ENCODE peak calls at places on chromosomes 4 and X, in six cellular contexts. D is fibroblast of the aortic adventitia; V is HFF-Myc; J is cardiac muscle cell; M is CD8-positive, alpha-beta T cell; Z is psoas muscle. P is an unnamed sample.
A peak's percentile ranks its signal among the peaks of the same experiment; 100 is the strongest.

GRCh38 chr4:32140636-32141035 is 1420.5 kb downstream of the PCDH7 start:
- DNase-seq in V (no peak), Z (no peak), M (no peak), J (no peak), D (peak; percentile 89), P (no peak)

GRCh38 chr4:80963051-80963450 is 67.5 kb upstream of the BMP3 start:
- DNase-seq in Z (no peak), D (no peak), J (no peak), M (no peak), V (no peak), P (no peak)

GRCh38 chr4:7630559-7631287 is 196.0 kb upstream of the PSAPL1 start:
- DNase-seq in M (no peak), Z (peak; percentile 83), J (no peak), D (peak; percentile 72), V (peak; percentile 61), P (no peak)

GRCh38 chrX:11103751-11104150 is 7.4 kb upstream of the HCCS start:
- DNase-seq in J (no peak), Z (no peak), V (no peak), D (no peak), M (no peak), P (no peak)

GRCh38 chr4:103197765-103198110 is 405 bp downstream of the CENPE start:
- DNase-seq in J (no peak), Z (no peak), V (no peak), D (no peak), M (no peak), P (no peak)

GRCh38 chr4:41874398-41874797 is 60.8 kb upstream of the TMEM33 start:
- DNase-seq in D (no peak), V (no peak), J (no peak), M (no peak), Z (no peak), P (no peak)

GRCh38 chrX:94288325-94288724 is 614.3 kb downstream of the FAM133A start:
- DNase-seq in M (no peak), Z (no peak), J (no peak), V (no peak), D (no peak), P (no peak)

GRCh38 chr4:5996641-5997040 is 21.6 kb downstream of the C4orf50 start:
- DNase-seq in V (no peak), J (no peak), M (no peak), Z (no peak), D (no peak), P (no peak)

GRCh38 chrX:46559062-46559461 is 13.8 kb upstream of the ZNF674 start:
- DNase-seq in V (no peak), Z (no peak), J (no peak), M (no peak), D (peak; percentile 51), P (no peak)

GRCh38 chrX:2862404-2862803 is 33.7 kb downstream of the GYG2 start:
- DNase-seq in V (no peak), M (no peak), D (no peak), J (no peak), Z (no peak), P (no peak)

GRCh38 chr4:15793506-15794363 is 15.6 kb downstream of the CD38 start:
- DNase-seq in D (no peak), J (no peak), Z (no peak), M (no peak), V (no peak), P (no peak)

GRCh38 chr4:170395773-170396172 is 306.0 kb upstream of the AADAT start:
- DNase-seq in D (no peak), M (no peak), V (no peak), Z (no peak), J (no peak), P (no peak)

GRCh38 chrX:19624754-19625153 is 109.4 kb upstream of the MAP3K15 start:
- DNase-seq in J (no peak), M (no peak), D (no peak), Z (no peak), V (no peak), P (no peak)

GRCh38 chrX:40849906-40850672 is 114.7 kb upstream of the MED14 start:
- DNase-seq in J (no peak), M (no peak), D (no peak), Z (no peak), V (no peak), P (no peak)

GRCh38 chrX:39550795-39551361 is 546.9 kb downstream of the BCOR start:
- DNase-seq in Z (no peak), V (no peak), M (no peak), D (no peak), J (no peak), P (no peak)

GRCh38 chr4:17029964-17030363 is 131.5 kb upstream of the LDB2 start:
- DNase-seq in D (no peak), M (no peak), V (no peak), Z (no peak), J (no peak), P (no peak)

GRCh38 chrX:123869488-123869887 is 9.6 kb downstream of the XIAP start:
- DNase-seq in Z (no peak), D (peak; percentile 10), J (no peak), V (no peak), M (no peak), P (no peak)

GRCh38 chr4:20299515-20299914 is 47.8 kb downstream of the SLIT2 start:
- DNase-seq in D (peak; percentile 87), Z (no peak), V (no peak), J (no peak), M (no peak), P (peak; percentile 13)

DNA sequence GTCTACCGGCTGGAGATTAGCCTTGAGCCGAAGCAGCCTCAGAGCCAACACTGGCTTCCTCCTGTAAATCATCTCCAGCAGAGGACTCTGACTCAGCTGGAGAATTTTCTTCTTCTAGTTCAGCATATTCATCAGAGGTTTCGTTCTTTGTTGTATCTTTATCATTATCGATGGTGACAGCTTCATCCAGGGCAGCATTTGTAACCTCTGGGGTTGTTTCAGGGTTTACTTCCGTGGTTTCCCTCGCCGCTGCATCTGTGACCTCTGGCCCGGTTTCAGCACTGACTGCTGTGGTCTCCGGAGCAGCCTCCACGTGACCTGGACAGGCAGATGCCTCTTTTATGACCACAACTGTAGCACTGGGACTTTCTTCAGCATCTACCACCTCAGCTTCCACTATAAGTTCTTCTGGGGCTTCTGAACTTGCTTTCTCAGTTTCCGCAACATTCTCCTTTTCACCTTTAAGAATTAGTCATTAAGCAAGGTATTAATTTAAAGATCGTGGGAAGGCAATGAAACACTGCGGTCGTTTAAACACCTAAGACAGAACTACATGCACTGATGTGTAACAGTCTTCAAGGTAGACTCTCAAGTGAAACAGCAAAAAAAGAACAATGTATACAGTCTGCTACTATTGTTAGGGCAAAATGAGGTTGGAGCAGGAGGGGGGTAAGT is 13.3 kb downstream of the MGARP start:
- DNase-seq in Z (peak; percentile 87), D (peak; percentile 78), V (peak; percentile 59), M (peak; percentile 68), J (peak; percentile 62), P (peak; percentile 86)
- H3K4me3 ChIP-seq in Z (peak overlapping the region; percentile 64), D (peak overlapping the region; percentile 57), V (peak overlapping the region; percentile 19), M (peak overlapping the region; percentile 44), J (no peak overlapping the region), P (peak overlapping the region; percentile 68)

GRCh38 chr4:144648042-144648441 is 2.1 kb downstream of the HHIP start:
- DNase-seq in J (no peak), V (no peak), Z (no peak), D (peak; percentile 38), M (no peak), P (no peak)

GRCh38 chr4:144646523-144647094 is 653 bp downstream of the HHIP start:
- DNase-seq in M (no peak), Z (no peak), D (peak; percentile 35), V (no peak), J (peak; percentile 39), P (no peak)

GRCh38 chr4:144645102-144645469 is 870 bp upstream of the HHIP start:
- DNase-seq in M (no peak), V (no peak), Z (peak; percentile 55), D (peak; percentile 44), J (no peak), P (no peak)

GRCh38 chr4:144645621-144646522 is at the start of gene HHIP:
- DNase-seq in Z (peak; percentile 52), M (no peak), D (peak; percentile 79), J (peak; percentile 62), V (no peak), P (no peak)

GRCh38 chr4:144647095-144647959 is 1.4 kb downstream of the HHIP start:
- DNase-seq in J (no peak), Z (no peak), D (peak; percentile 78), V (no peak), M (no peak), P (no peak)
- H3K4me3 ChIP-seq in J (no peak overlapping the region), Z (peak overlapping the region; percentile 62), D (peak overlapping the region; percentile 92), V (peak overlapping the region; percentile 51), M (no peak overlapping the region), P (no peak overlapping the region)

GRCh38 chrX:153968754-153969124 is 2.9 kb downstream of the HCFC1 start:
- DNase-seq in M (peak; percentile 67), D (no peak), Z (peak; percentile 75), V (no peak), J (peak; percentile 35), P (peak; percentile 82)
- H3K4me3 ChIP-seq in M (peak overlapping the region; percentile 94), D (peak overlapping the region; percentile 88), Z (peak overlapping the region; percentile 80), V (peak overlapping the region; percentile 73), J (peak overlapping the region; percentile 77), P (peak overlapping the region; percentile 78)

DNA sequence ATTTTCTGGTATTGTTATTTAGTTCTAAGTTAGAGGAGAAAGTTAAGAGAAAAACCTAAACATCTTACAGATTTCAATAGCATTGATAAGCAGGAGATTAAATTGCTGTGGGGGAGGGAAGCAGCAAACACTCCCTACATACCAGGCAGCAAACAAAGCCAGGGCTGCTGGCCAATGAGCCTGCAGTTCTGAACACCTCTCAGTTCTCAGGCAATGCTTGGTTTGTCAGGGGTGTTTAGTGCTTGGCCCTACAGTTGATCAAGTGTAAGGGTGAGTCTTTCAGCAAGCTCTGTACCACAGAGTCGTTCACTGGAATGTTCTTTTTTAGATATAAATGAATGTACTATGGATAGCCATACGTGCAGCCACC is 38.6 kb downstream of the EGFL6 start:
- DNase-seq in M (no peak), J (no peak), D (no peak), Z (no peak), V (no peak), P (no peak)
- H3K4me3 ChIP-seq in M (no peak overlapping the region), J (no peak overlapping the region), D (no peak overlapping the region), Z (no peak overlapping the region), V (no peak overlapping the region), P (no peak overlapping the region)

GRCh38 chr4:29948858-29949257 is 771.3 kb upstream of the PCDH7 start:
- DNase-seq in M (no peak), D (no peak), V (no peak), J (no peak), Z (no peak), P (no peak)
- H3K4me3 ChIP-seq in M (no peak overlapping the region), D (no peak overlapping the region), V (no peak overlapping the region), J (no peak overlapping the region), Z (no peak overlapping the region), P (no peak overlapping the region)

DNA sequence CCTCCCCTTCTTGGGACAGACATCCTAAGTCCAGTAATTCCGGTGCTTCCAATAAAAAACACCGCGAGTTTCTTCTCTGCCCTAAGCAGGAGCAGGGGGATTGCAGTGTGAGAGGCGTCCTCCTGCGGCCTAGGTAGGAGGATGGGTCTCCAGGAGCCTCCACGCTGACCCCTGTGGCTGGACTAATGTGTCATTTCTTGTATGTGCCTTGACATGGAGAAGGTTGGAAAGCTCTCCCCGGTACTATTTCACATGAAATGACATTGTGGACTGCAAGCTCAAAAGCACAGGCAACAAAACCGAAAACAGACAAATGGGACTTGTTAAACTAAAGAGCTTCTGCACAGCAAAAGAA is 66.6 kb upstream of the ENPP6 start:
- DNase-seq in M (no peak), J (no peak), Z (no peak), D (no peak), V (no peak), P (peak; percentile 43)
- H3K4me3 ChIP-seq in M (no peak overlapping the region), J (no peak overlapping the region), Z (peak overlapping the region; percentile 29), D (no peak overlapping the region), V (no peak overlapping the region), P (peak overlapping the region; percentile 63)